ENCODE peak calls at places on chromosomes 13 and 19, in eight cellular contexts. One of them, this sample, is unnamed.

GRCh38 chr13:40391788-40392187 is 274.7 kb downstream of the FOXO1 start:
- DNase-seq in tibial nerve: no peak
- DNase-seq in HCT116: no peak
- DNase-seq in coronary artery: no peak
- DNase-seq in AG10803: no peak
- DNase-seq in fibroblast of lung: no peak
- DNase-seq in cardiac muscle cell: no peak
- DNase-seq in MM.1S: no peak
- DNase-seq in this sample: no peak

GRCh38 chr19:35442091-35442490 is 6.0 kb upstream of the FFAR2 start:
- DNase-seq in tibial nerve: no peak
- DNase-seq in HCT116: no peak
- DNase-seq in coronary artery: no peak
- DNase-seq in AG10803: no peak
- DNase-seq in fibroblast of lung: no peak
- DNase-seq in cardiac muscle cell: no peak
- DNase-seq in MM.1S: no peak
- DNase-seq in this sample: no peak

GRCh38 chr13:96172066-96172465 is 82.2 kb downstream of the HS6ST3 start:
- DNase-seq in tibial nerve: no peak
- DNase-seq in HCT116: no peak
- DNase-seq in coronary artery: no peak
- DNase-seq in AG10803: no peak
- DNase-seq in fibroblast of lung: no peak
- DNase-seq in cardiac muscle cell: no peak
- DNase-seq in MM.1S: no peak
- DNase-seq in this sample: no peak

GRCh38 chr13:73039201-73040108 is 19.4 kb upstream of the KLF5 start:
- DNase-seq in tibial nerve: no peak
- DNase-seq in HCT116: no peak
- DNase-seq in coronary artery: no peak
- DNase-seq in AG10803: peak
- DNase-seq in fibroblast of lung: no peak
- DNase-seq in cardiac muscle cell: peak
- DNase-seq in MM.1S: no peak
- DNase-seq in this sample: no peak

GRCh38 chr13:107585466-107585865 is 629.9 kb downstream of the LIG4 start:
- DNase-seq in tibial nerve: no peak
- DNase-seq in HCT116: no peak
- DNase-seq in coronary artery: no peak
- DNase-seq in AG10803: peak
- DNase-seq in fibroblast of lung: peak
- DNase-seq in cardiac muscle cell: no peak
- DNase-seq in MM.1S: no peak
- DNase-seq in this sample: no peak

GRCh38 chr13:40485611-40486517 is 180.6 kb downstream of the FOXO1 start:
- DNase-seq in tibial nerve: no peak
- DNase-seq in HCT116: no peak
- DNase-seq in coronary artery: peak
- DNase-seq in AG10803: no peak
- DNase-seq in fibroblast of lung: no peak
- DNase-seq in cardiac muscle cell: no peak
- DNase-seq in MM.1S: peak
- DNase-seq in this sample: no peak

GRCh38 chr13:98033277-98034247 is 80.1 kb downstream of the IPO5 start:
- DNase-seq in tibial nerve: peak
- DNase-seq in HCT116: peak
- DNase-seq in coronary artery: no peak
- DNase-seq in AG10803: peak
- DNase-seq in fibroblast of lung: peak
- DNase-seq in cardiac muscle cell: peak
- DNase-seq in MM.1S: no peak
- DNase-seq in this sample: peak

GRCh38 chr19:46413262-46414031 is at the start of gene CCDC8:
- DNase-seq in tibial nerve: peak
- DNase-seq in HCT116: no peak
- DNase-seq in coronary artery: peak
- DNase-seq in AG10803: peak
- DNase-seq in fibroblast of lung: peak
- DNase-seq in cardiac muscle cell: peak
- DNase-seq in MM.1S: no peak
- DNase-seq in this sample: peak

GRCh38 chr13:113207890-113208423 is 512 bp downstream of the PCID2 start:
- DNase-seq in tibial nerve: no peak
- DNase-seq in HCT116: no peak
- DNase-seq in coronary artery: no peak
- DNase-seq in AG10803: peak
- DNase-seq in fibroblast of lung: peak
- DNase-seq in cardiac muscle cell: peak
- DNase-seq in MM.1S: peak
- DNase-seq in this sample: peak

GRCh38 chr13:94701313-94702180 is 10.8 kb downstream of the SOX21 start:
- DNase-seq in tibial nerve: no peak
- DNase-seq in HCT116: no peak
- DNase-seq in coronary artery: no peak
- DNase-seq in AG10803: no peak
- DNase-seq in fibroblast of lung: no peak
- DNase-seq in cardiac muscle cell: no peak
- DNase-seq in MM.1S: no peak
- DNase-seq in this sample: no peak

GRCh38 chr13:46804391-46804815 is 7.4 kb upstream of the ESD start:
- DNase-seq in tibial nerve: no peak
- DNase-seq in HCT116: peak
- DNase-seq in coronary artery: no peak
- DNase-seq in AG10803: peak
- DNase-seq in fibroblast of lung: peak
- DNase-seq in cardiac muscle cell: peak
- DNase-seq in MM.1S: no peak
- DNase-seq in this sample: peak

DNA sequence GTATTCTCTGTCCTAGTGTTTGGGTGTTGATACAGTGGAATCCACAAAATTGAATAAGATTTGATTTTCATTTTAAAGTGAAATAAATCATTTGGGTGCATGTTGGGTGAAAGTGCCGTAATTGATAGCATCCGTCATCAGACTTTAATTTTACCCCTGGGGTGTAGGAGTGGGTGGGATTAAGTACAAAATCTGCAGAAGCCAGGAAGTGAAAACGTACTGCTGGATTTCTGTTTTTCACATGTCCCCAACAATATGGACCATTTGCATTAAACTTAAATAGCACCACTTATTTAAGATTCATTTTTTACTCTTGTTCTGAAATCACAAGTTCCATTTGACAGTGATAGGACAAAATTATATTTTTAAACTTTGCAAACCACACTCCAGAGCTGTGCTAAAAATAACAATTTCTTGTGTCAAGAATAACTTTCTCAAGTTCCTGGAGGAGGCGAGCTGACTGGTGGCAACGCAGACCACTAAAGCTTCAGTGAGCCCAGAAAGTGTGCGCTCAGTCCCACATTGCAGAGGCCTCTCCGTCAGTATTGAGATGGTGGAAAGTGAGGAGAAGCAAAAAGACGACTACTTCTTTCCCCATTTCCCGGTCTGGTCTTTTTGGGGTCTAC is 71.3 kb downstream of the ARHGEF7 start:
- DNase-seq in tibial nerve: no peak
- DNase-seq in HCT116: no peak
- DNase-seq in coronary artery: peak
- DNase-seq in AG10803: no peak
- DNase-seq in fibroblast of lung: no peak
- DNase-seq in cardiac muscle cell: no peak
- DNase-seq in MM.1S: no peak
- DNase-seq in this sample: no peak
- TF ChIP-seq CTCF in tibial nerve: no peak
- TF ChIP-seq CTCF in HCT116: no peak
- TF ChIP-seq CTCF in coronary artery: no peak
- TF ChIP-seq CTCF in AG10803: no peak
- TF ChIP-seq CTCF in fibroblast of lung: no peak
- TF ChIP-seq CTCF in cardiac muscle cell: no peak
- TF ChIP-seq CTCF in MM.1S: no peak
- TF ChIP-seq CTCF in this sample: no peak

GRCh38 chr19:50425581-50425980 is 6.8 kb downstream of the SPIB start:
- DNase-seq in tibial nerve: no peak
- DNase-seq in HCT116: no peak
- DNase-seq in coronary artery: no peak
- DNase-seq in AG10803: no peak
- DNase-seq in fibroblast of lung: no peak
- DNase-seq in cardiac muscle cell: no peak
- DNase-seq in MM.1S: no peak
- DNase-seq in this sample: no peak

GRCh38 chr19:50430888-50431342 is 1.8 kb upstream of the MYBPC2 start:
- DNase-seq in tibial nerve: no peak
- DNase-seq in HCT116: no peak
- DNase-seq in coronary artery: no peak
- DNase-seq in AG10803: no peak
- DNase-seq in fibroblast of lung: no peak
- DNase-seq in cardiac muscle cell: no peak
- DNase-seq in MM.1S: no peak
- DNase-seq in this sample: no peak

GRCh38 chr19:50427997-50428425 is 4.7 kb upstream of the MYBPC2 start:
- DNase-seq in tibial nerve: peak
- DNase-seq in HCT116: no peak
- DNase-seq in coronary artery: peak
- DNase-seq in AG10803: peak
- DNase-seq in fibroblast of lung: peak
- DNase-seq in cardiac muscle cell: peak
- DNase-seq in MM.1S: peak
- DNase-seq in this sample: peak

GRCh38 chr19:50428768-50429463 is 3.8 kb upstream of the MYBPC2 start:
- DNase-seq in tibial nerve: no peak
- DNase-seq in HCT116: no peak
- DNase-seq in coronary artery: no peak
- DNase-seq in AG10803: no peak
- DNase-seq in fibroblast of lung: no peak
- DNase-seq in cardiac muscle cell: no peak
- DNase-seq in MM.1S: no peak
- DNase-seq in this sample: no peak

DNA sequence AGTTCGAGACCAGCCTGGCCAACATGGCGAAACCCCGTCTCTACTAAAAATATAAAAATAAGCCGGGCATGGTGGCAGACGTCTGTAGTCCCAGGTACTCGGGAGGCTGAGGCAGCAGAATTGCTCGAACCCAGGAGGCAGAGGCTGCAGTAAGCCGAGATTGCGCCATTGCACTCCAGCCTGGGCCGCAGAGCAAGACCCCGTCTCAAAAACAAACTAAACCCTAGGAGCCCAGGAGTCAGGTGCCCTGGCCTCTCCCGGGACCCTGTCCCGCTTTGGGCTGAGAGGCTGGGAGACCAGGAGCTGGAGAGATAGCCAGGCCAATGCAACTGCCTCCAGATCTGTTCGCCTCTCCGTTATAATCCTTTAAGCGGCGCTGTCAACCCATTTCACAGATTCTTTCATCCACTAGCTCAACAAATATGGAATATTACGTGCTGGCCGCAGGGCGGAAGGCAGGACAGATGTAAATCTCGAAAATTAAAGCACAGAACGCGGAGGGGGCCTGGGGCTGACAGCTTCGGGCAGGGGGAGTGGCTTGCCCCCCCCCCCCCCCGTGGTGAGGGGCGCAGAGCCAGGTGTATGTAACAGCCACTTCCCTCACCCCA is 5.3 kb upstream of the MYBPC2 start:
- DNase-seq in tibial nerve: no peak
- DNase-seq in HCT116: no peak
- DNase-seq in coronary artery: no peak
- DNase-seq in AG10803: no peak
- DNase-seq in fibroblast of lung: no peak
- DNase-seq in cardiac muscle cell: no peak
- DNase-seq in MM.1S: no peak
- DNase-seq in this sample: no peak
- H3K4me3 ChIP-seq in tibial nerve: peak
- H3K4me3 ChIP-seq in HCT116: no peak
- H3K4me3 ChIP-seq in coronary artery: peak
- H3K4me3 ChIP-seq in AG10803: peak
- H3K4me3 ChIP-seq in fibroblast of lung: no peak
- H3K4me3 ChIP-seq in cardiac muscle cell: no peak
- H3K4me3 ChIP-seq in MM.1S: no peak
- H3K4me3 ChIP-seq in this sample: no peak

GRCh38 chr19:18203408-18203862 is 407 bp downstream of the RAB3A start:
- DNase-seq in tibial nerve: no peak
- DNase-seq in HCT116: no peak
- DNase-seq in coronary artery: no peak
- DNase-seq in AG10803: no peak
- DNase-seq in fibroblast of lung: no peak
- DNase-seq in cardiac muscle cell: peak
- DNase-seq in MM.1S: peak
- DNase-seq in this sample: no peak

GRCh38 chr19:18206018-18206417 is 2.2 kb upstream of the RAB3A start:
- DNase-seq in tibial nerve: no peak
- DNase-seq in HCT116: no peak
- DNase-seq in coronary artery: no peak
- DNase-seq in AG10803: no peak
- DNase-seq in fibroblast of lung: no peak
- DNase-seq in cardiac muscle cell: no peak
- DNase-seq in MM.1S: no peak
- DNase-seq in this sample: no peak

GRCh38 chr19:18204394-18205179 is 745 bp upstream of the RAB3A start:
- DNase-seq in tibial nerve: peak
- DNase-seq in HCT116: no peak
- DNase-seq in coronary artery: no peak
- DNase-seq in AG10803: no peak
- DNase-seq in fibroblast of lung: no peak
- DNase-seq in cardiac muscle cell: no peak
- DNase-seq in MM.1S: no peak
- DNase-seq in this sample: no peak

GRCh38 chr19:18203863-18204393 is at the start of gene RAB3A:
- DNase-seq in tibial nerve: peak
- DNase-seq in HCT116: peak
- DNase-seq in coronary artery: peak
- DNase-seq in AG10803: peak
- DNase-seq in fibroblast of lung: peak
- DNase-seq in cardiac muscle cell: peak
- DNase-seq in MM.1S: peak
- DNase-seq in this sample: peak

GRCh38 chr19:18205180-18205915 is 1.5 kb upstream of the RAB3A start:
- DNase-seq in tibial nerve: peak
- DNase-seq in HCT116: no peak
- DNase-seq in coronary artery: peak
- DNase-seq in AG10803: peak
- DNase-seq in fibroblast of lung: peak
- DNase-seq in cardiac muscle cell: peak
- DNase-seq in MM.1S: peak
- DNase-seq in this sample: peak
- TF ChIP-seq CTCF in tibial nerve: no peak
- TF ChIP-seq CTCF in HCT116: no peak
- TF ChIP-seq CTCF in coronary artery: no peak
- TF ChIP-seq CTCF in AG10803: no peak
- TF ChIP-seq CTCF in fibroblast of lung: no peak
- TF ChIP-seq CTCF in cardiac muscle cell: no peak
- TF ChIP-seq CTCF in MM.1S: no peak
- TF ChIP-seq CTCF in this sample: no peak

DNA sequence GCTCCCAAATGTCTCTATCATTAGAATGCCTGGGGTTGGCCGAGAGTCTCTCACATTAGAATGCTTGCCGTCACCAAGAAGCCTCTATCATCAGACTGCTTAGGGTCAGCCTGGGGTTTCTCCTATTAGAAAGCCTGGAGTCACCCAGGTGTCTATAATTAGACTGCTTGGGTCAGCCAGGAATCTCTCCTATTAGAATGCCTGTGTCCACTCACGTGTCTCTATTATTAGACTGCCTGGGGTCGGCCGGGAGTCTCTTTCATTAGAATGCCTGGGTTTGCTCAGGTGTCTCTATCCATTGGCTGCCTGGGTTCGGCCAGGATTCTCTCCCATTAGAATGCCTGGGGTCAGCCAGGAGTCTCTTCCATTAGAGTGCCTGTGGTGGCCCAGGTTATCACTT is 1453.1 kb downstream of the UQCRFS1 start:
- DNase-seq in tibial nerve: no peak
- DNase-seq in HCT116: no peak
- DNase-seq in coronary artery: no peak
- DNase-seq in AG10803: no peak
- DNase-seq in fibroblast of lung: no peak
- DNase-seq in cardiac muscle cell: no peak
- DNase-seq in MM.1S: no peak
- DNase-seq in this sample: no peak
- H3K4me3 ChIP-seq in tibial nerve: no peak
- H3K4me3 ChIP-seq in HCT116: no peak
- H3K4me3 ChIP-seq in coronary artery: no peak
- H3K4me3 ChIP-seq in AG10803: no peak
- H3K4me3 ChIP-seq in fibroblast of lung: no peak
- H3K4me3 ChIP-seq in cardiac muscle cell: no peak
- H3K4me3 ChIP-seq in MM.1S: no peak
- H3K4me3 ChIP-seq in this sample: no peak